ENCODE peak calls at places on chromosomes 1 and 21, in four cellular contexts. One of them, this sample, is unnamed.

GRCh38 chr21:45998276-45998701 is 16.7 kb downstream of the COL6A1 start:
- DNase-seq in Panc1: no peak
- DNase-seq in heart left ventricle: no peak
- DNase-seq in neural progenitor cell: no peak
- DNase-seq in this sample: no peak

GRCh38 chr1:211704567-211704942 is 29.1 kb upstream of the NEK2 start:
- DNase-seq in Panc1: no peak
- DNase-seq in heart left ventricle: no peak
- DNase-seq in neural progenitor cell: no peak
- DNase-seq in this sample: no peak

GRCh38 chr1:38835230-38835827 is 24.2 kb downstream of the RRAGC start:
- DNase-seq in Panc1: peak
- DNase-seq in heart left ventricle: peak
- DNase-seq in neural progenitor cell: peak
- DNase-seq in this sample: peak

GRCh38 chr1:68116643-68117235 is 66.3 kb upstream of the DIRAS3 start:
- DNase-seq in Panc1: no peak
- DNase-seq in heart left ventricle: peak
- DNase-seq in neural progenitor cell: peak
- DNase-seq in this sample: no peak

GRCh38 chr1:160672789-160673695 is 26.2 kb upstream of the SLAMF1 start:
- DNase-seq in Panc1: no peak
- DNase-seq in heart left ventricle: no peak
- DNase-seq in neural progenitor cell: no peak
- DNase-seq in this sample: no peak

GRCh38 chr1:210525759-210526158 is 197.1 kb downstream of the HHAT start:
- DNase-seq in Panc1: no peak
- DNase-seq in heart left ventricle: no peak
- DNase-seq in neural progenitor cell: no peak
- DNase-seq in this sample: no peak

GRCh38 chr1:23371987-23372386 is 2.4 kb upstream of the ZNF436 start:
- DNase-seq in Panc1: no peak
- DNase-seq in heart left ventricle: no peak
- DNase-seq in neural progenitor cell: peak
- DNase-seq in this sample: no peak

GRCh38 chr1:198018529-198018928 is 101.4 kb downstream of the LHX9 start:
- DNase-seq in Panc1: no peak
- DNase-seq in heart left ventricle: no peak
- DNase-seq in neural progenitor cell: no peak
- DNase-seq in this sample: peak

GRCh38 chr1:110118636-110119396 is 6.6 kb downstream of the UBL4B start:
- DNase-seq in Panc1: no peak
- DNase-seq in heart left ventricle: no peak
- DNase-seq in neural progenitor cell: no peak
- DNase-seq in this sample: no peak

GRCh38 chr1:91718877-91719276 is 167.1 kb downstream of the TGFBR3 start:
- DNase-seq in Panc1: no peak
- DNase-seq in heart left ventricle: no peak
- DNase-seq in neural progenitor cell: no peak
- DNase-seq in this sample: no peak

GRCh38 chr1:208654241-208654640 is 410.1 kb upstream of the PLXNA2 start:
- DNase-seq in Panc1: no peak
- DNase-seq in heart left ventricle: no peak
- DNase-seq in neural progenitor cell: peak
- DNase-seq in this sample: peak

GRCh38 chr1:69648486-69648885 is 80.8 kb downstream of the LRRC7 start:
- DNase-seq in Panc1: no peak
- DNase-seq in heart left ventricle: no peak
- DNase-seq in neural progenitor cell: no peak
- DNase-seq in this sample: no peak

GRCh38 chr1:25494952-25495351 is 48.5 kb upstream of the LDLRAP1 start:
- DNase-seq in Panc1: no peak
- DNase-seq in heart left ventricle: no peak
- DNase-seq in neural progenitor cell: no peak
- DNase-seq in this sample: no peak

GRCh38 chr1:201098992-201099391 is 13.2 kb downstream of the CACNA1S start:
- DNase-seq in Panc1: no peak
- DNase-seq in heart left ventricle: no peak
- DNase-seq in neural progenitor cell: no peak
- DNase-seq in this sample: no peak

GRCh38 chr1:24457866-24458265 is 42.3 kb downstream of the NIPAL3 start:
- DNase-seq in Panc1: no peak
- DNase-seq in heart left ventricle: no peak
- DNase-seq in neural progenitor cell: no peak
- DNase-seq in this sample: no peak

GRCh38 chr1:223628233-223628632 is 37.3 kb downstream of the CAPN8 start:
- DNase-seq in Panc1: no peak
- DNase-seq in heart left ventricle: no peak
- DNase-seq in neural progenitor cell: peak
- DNase-seq in this sample: no peak

GRCh38 chr1:24297187-24297851 is 21.8 kb upstream of the GRHL3 start:
- DNase-seq in Panc1: no peak
- DNase-seq in heart left ventricle: no peak
- DNase-seq in neural progenitor cell: no peak
- DNase-seq in this sample: no peak

DNA sequence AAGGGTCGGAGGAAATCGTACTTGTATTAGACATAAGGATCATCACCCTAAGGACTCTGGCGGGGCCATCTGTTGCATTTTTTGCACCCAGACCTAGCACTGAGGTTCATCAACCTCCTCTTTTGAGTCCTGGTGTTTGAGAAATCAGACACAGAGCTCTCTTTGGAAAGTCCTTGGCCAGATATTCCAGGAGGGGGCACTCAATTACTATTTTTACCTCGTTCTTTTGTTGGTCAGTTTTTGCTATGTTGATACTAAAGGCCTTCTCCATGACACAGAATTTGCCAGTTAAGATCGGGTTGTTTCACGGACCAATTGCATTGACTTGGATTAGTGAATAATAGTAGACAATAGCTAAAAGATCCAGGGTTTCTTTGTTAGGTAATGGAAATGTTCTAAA is 711.2 kb downstream of the KCNT2 start:
- DNase-seq in Panc1: no peak
- DNase-seq in heart left ventricle: no peak
- DNase-seq in neural progenitor cell: peak
- DNase-seq in this sample: no peak
- TF ChIP-seq CTCF in Panc1: no peak
- TF ChIP-seq CTCF in heart left ventricle: no peak
- TF ChIP-seq CTCF in neural progenitor cell: peak
- TF ChIP-seq CTCF in this sample: no peak

GRCh38 chr1:32394141-32394889 is at the start of gene BSDC1:
- DNase-seq in Panc1: peak
- DNase-seq in heart left ventricle: peak
- DNase-seq in neural progenitor cell: peak
- DNase-seq in this sample: peak

GRCh38 chr1:32392358-32392757 is 1.9 kb downstream of the BSDC1 start:
- DNase-seq in Panc1: no peak
- DNase-seq in heart left ventricle: no peak
- DNase-seq in neural progenitor cell: no peak
- DNase-seq in this sample: no peak

GRCh38 chr1:32393136-32393535 is 1.1 kb downstream of the BSDC1 start:
- DNase-seq in Panc1: no peak
- DNase-seq in heart left ventricle: no peak
- DNase-seq in neural progenitor cell: no peak
- DNase-seq in this sample: no peak

GRCh38 chr1:32394890-32395415 is 712 bp upstream of the BSDC1 start:
- DNase-seq in Panc1: no peak
- DNase-seq in heart left ventricle: no peak
- DNase-seq in neural progenitor cell: no peak
- DNase-seq in this sample: no peak

GRCh38 chr1:32393832-32394140 is 455 bp downstream of the BSDC1 start:
- DNase-seq in Panc1: no peak
- DNase-seq in heart left ventricle: peak
- DNase-seq in neural progenitor cell: peak
- DNase-seq in this sample: no peak
- H3K27ac ChIP-seq in Panc1: peak
- H3K27ac ChIP-seq in heart left ventricle: peak
- H3K27ac ChIP-seq in neural progenitor cell: peak
- H3K27ac ChIP-seq in this sample: peak

GRCh38 chr1:26814377-26814776 is 12.1 kb upstream of the ZDHHC18 start:
- DNase-seq in Panc1: no peak
- DNase-seq in heart left ventricle: no peak
- DNase-seq in neural progenitor cell: no peak
- DNase-seq in this sample: no peak

GRCh38 chr1:26814893-26815292 is 11.6 kb upstream of the ZDHHC18 start:
- DNase-seq in Panc1: no peak
- DNase-seq in heart left ventricle: no peak
- DNase-seq in neural progenitor cell: no peak
- DNase-seq in this sample: no peak

GRCh38 chr1:26811057-26811456 is 15.4 kb upstream of the ZDHHC18 start:
- DNase-seq in Panc1: no peak
- DNase-seq in heart left ventricle: no peak
- DNase-seq in neural progenitor cell: no peak
- DNase-seq in this sample: no peak

GRCh38 chr1:26811708-26812107 is 14.8 kb upstream of the ZDHHC18 start:
- DNase-seq in Panc1: no peak
- DNase-seq in heart left ventricle: no peak
- DNase-seq in neural progenitor cell: no peak
- DNase-seq in this sample: no peak
- H3K4me3 ChIP-seq in Panc1: no peak
- H3K4me3 ChIP-seq in heart left ventricle: no peak
- H3K4me3 ChIP-seq in neural progenitor cell: no peak
- H3K4me3 ChIP-seq in this sample: no peak

DNA sequence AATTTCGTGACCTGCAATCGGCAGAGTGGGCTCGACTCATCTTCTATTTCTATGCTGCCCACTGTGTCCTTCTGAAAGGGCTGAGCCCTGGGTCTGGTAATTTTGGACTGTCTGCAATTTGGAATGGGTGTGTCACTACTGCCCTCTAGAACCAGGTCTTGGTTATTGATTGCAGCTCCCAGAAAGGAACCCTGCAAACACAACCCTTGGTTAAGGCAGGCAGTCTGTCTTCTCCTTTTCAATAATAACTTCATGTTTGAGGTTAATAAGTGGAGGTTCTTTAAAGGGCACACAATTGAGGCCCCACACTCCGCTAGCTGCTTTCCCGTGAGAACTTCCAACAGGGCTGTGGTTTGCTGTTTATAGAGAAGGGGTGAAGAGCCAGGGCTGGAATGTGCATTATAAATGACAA is 79.9 kb upstream of the LYST start:
- DNase-seq in Panc1: no peak
- DNase-seq in heart left ventricle: no peak
- DNase-seq in neural progenitor cell: no peak
- DNase-seq in this sample: no peak
- TF ChIP-seq CTCF in Panc1: peak
- TF ChIP-seq CTCF in heart left ventricle: no peak
- TF ChIP-seq CTCF in neural progenitor cell: peak
- TF ChIP-seq CTCF in this sample: peak

This sample was measured in keratinocyte.